ENCODE peak calls at places on chromosomes 3 and 15, in five cellular contexts. E is GM12878, I is A549, L is HL-60, A is HepG2. R is an unnamed sample.

GRCh38 chr3:126364731-126365301 is 7.6 kb upstream of the KLF15 start:
- DNase-seq in E (no peak), I (no peak), L (no peak), A (no peak), R (no peak)

GRCh38 chr3:141659821-141660597 is 78.1 kb upstream of the RNF7 start:
- DNase-seq in E (no peak), I (peak; percentile 47), L (no peak), A (no peak), R (no peak)

GRCh38 chr3:195999896-196000295 is 82.0 kb downstream of the TFRC start:
- DNase-seq in E (no peak), I (no peak), L (peak; percentile 65), A (no peak), R (no peak)

GRCh38 chr15:72249138-72249825 is 18.3 kb upstream of the PKM start:
- DNase-seq in E (no peak), I (no peak), L (no peak), A (no peak), R (no peak)

GRCh38 chr3:48789665-48790064 is 58.0 kb downstream of the PRKAR2A start:
- DNase-seq in E (no peak), I (no peak), L (no peak), A (no peak), R (no peak)

GRCh38 chr15:77975332-77976119 is 102.0 kb downstream of the TBC1D2B start:
- DNase-seq in E (no peak), I (no peak), L (no peak), A (no peak), R (no peak)

GRCh38 chr3:24867783-24868182 is 373.1 kb upstream of the THRB start:
- DNase-seq in E (no peak), I (no peak), L (no peak), A (no peak), R (no peak)

GRCh38 chr3:61687206-61687605 is 125.8 kb downstream of the PTPRG start:
- DNase-seq in E (no peak), I (no peak), L (no peak), A (peak; percentile 56), R (no peak)

GRCh38 chr3:129596194-129597086 is 10.0 kb downstream of the PLXND1 start:
- DNase-seq in E (no peak), I (no peak), L (peak; percentile 85), A (peak; percentile 91), R (no peak)

GRCh38 chr3:52830535-52831258 is at the start of gene ITIH4:
- DNase-seq in E (no peak), I (no peak), L (no peak), A (no peak), R (no peak)

GRCh38 chr3:65153850-65154512 is 466.2 kb upstream of the ADAMTS9 start:
- DNase-seq in E (no peak), I (no peak), L (no peak), A (no peak), R (no peak)

GRCh38 chr15:22948056-22948455 is 32.1 kb downstream of the CYFIP1 start:
- DNase-seq in E (no peak), I (no peak), L (no peak), A (no peak), R (no peak)

GRCh38 chr3:193816656-193817311 is 223.8 kb downstream of the OPA1 start:
- DNase-seq in E (no peak), I (no peak), L (no peak), A (no peak), R (no peak)

GRCh38 chr3:150247456-150247855 is 160.6 kb upstream of the TSC22D2 start:
- DNase-seq in E (no peak), I (no peak), L (no peak), A (no peak), R (no peak)

GRCh38 chr3:156787926-156788663 is 38.1 kb upstream of the LEKR1 start:
- DNase-seq in E (no peak), I (peak; percentile 60), L (no peak), A (no peak), R (peak; percentile 53)

GRCh38 chr15:36370735-36371115 is 208.7 kb upstream of the CDIN1 start:
- DNase-seq in E (no peak), I (no peak), L (no peak), A (peak; percentile 1), R (no peak)

GRCh38 chr3:10955694-10956453 is 36.7 kb upstream of the SLC6A1 start:
- DNase-seq in E (no peak), I (no peak), L (no peak), A (no peak), R (no peak)

GRCh38 chr3:185658504-185658912 is 72.4 kb downstream of the SENP2 start:
- DNase-seq in E (no peak), I (peak; percentile 13), L (no peak), A (peak; percentile 14), R (peak; percentile 48)

GRCh38 chr15:62883938-62884479 is 158.5 kb upstream of the TPM1 start:
- DNase-seq in E (no peak), I (no peak), L (no peak), A (no peak), R (no peak)

GRCh38 chr3:24494616-24495333 is at the start of gene THRB:
- DNase-seq in E (no peak), I (peak; percentile 68), L (no peak), A (peak; percentile 56), R (no peak)

GRCh38 chr3:85571835-85572234 is 613.0 kb downstream of the CADM2 start:
- DNase-seq in E (no peak), I (no peak), L (peak; percentile 8), A (peak; percentile 3), R (no peak)

GRCh38 chr3:66854752-66855151 is 143.4 kb upstream of the KBTBD8 start:
- DNase-seq in E (no peak), I (no peak), L (no peak), A (no peak), R (no peak)

GRCh38 chr3:52197842-52198625 is at the start of gene ALAS1:
- DNase-seq in E (peak; percentile 72), I (peak; percentile 78), L (peak; percentile 89), A (peak; percentile 82), R (peak; percentile 33)

GRCh38 chr3:189756651-189757078 is 125.5 kb downstream of the TP63 start:
- DNase-seq in E (no peak), I (no peak), L (no peak), A (no peak), R (peak; percentile 17)

GRCh38 chr3:196634851-196635250 is 4.6 kb upstream of the NRROS start:
- DNase-seq in E (no peak), I (no peak), L (no peak), A (no peak), R (no peak)

GRCh38 chr15:52080993-52081392 is 31.6 kb downstream of the BCL2L10 start:
- DNase-seq in E (no peak), I (no peak), L (no peak), A (no peak), R (no peak)

GRCh38 chr15:52080031-52080430 is 32.5 kb downstream of the BCL2L10 start:
- DNase-seq in E (no peak), I (no peak), L (no peak), A (no peak), R (no peak)

GRCh38 chr15:52078197-52078875 is 34.2 kb downstream of the BCL2L10 start:
- DNase-seq in E (no peak), I (no peak), L (no peak), A (peak; percentile 85), R (no peak)

GRCh38 chr15:52078876-52079700 is 33.5 kb downstream of the BCL2L10 start:
- DNase-seq in E (no peak), I (peak; percentile 79), L (no peak), A (peak; percentile 59), R (no peak)

DNA sequence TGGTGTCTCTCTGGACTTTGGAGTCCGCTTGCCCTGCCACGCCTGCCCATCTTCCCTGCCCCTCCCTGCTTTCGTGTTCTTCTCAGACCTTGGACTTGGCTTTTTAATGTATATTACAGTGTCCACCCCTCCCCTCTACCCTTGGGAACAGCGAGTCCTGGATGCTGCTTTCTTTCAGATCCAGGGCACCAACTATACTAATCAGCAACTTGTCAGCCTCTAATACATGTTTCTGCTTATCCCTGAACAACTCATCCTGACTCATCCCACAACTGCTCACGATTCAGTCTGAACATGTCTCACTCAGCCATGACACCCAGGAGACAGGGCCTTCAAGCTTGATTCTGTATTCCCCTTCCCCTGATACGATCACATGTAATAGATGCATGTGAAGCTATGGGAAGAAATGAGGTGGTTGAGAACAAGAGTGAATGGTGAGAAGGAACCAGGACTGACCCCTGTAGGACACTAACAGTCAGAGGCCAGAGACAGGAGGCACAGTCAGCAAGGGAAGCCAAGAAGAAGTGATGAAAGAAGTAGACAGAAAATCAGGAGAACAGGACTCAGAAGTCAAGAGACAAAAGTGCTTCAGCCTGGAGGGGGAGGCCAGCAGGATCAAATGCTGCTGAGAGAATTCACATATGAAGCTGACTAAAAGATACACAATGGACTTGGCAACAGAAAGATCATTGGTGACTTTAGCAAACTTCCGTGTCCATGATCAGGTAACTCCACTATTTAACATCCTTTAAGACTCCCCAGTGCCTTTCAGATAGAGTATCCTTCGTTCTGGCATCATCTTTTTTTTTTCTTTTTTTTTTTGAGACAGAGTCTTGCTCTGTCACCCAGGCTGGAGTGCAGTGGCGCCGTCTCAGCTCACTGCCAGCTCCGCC is 35.4 kb downstream of the BCL2L10 start:
- DNase-seq in E (peak; percentile 59), I (peak; percentile 71), L (no peak), A (peak; percentile 41), R (peak; percentile 80)
- TF ChIP-seq REST in E (no peak), I (no peak), L (no peak), A (no peak), R (no peak)

DNA sequence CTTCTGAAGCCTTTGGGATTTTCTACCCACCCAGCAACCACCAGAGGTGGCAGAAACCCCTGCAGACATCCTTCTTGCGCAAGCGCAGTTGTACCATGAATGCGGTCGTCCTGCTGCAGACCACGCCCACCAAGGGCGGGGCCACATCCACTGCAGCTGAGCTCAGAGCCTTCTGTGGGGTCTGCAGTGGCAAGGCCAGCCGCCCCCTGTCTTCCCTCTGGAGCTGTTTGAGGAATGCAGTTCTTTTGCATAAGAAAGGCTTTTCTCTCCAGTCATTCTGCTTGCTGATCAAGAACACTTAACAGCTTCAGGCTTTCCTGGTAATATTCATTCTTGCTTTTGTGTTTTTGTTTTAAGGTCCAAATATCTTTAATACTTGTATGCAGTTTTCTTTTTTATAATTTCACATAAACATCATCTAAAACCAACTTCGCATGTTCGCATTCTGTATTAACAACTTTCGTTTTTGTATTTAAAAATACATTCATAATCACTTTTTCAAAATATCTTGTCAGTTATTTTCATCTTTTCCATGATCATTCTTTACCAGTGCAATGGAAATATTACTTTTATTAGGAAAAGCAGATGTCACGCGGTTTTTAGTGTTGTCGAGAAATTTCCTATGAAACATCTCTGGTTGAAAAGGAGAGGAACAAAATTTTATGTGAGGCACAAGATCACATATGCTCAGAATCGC is 98.2 kb upstream of the SNRPN start:
- DNase-seq in E (no peak), I (no peak), L (no peak), A (no peak), R (no peak)
- TF ChIP-seq CTCF in E (no peak), I (no peak), L (no peak), A (no peak), R (no peak)

GRCh38 chr15:76151599-76151974 is 91.8 kb downstream of the TMEM266 start:
- DNase-seq in E (no peak), I (no peak), L (no peak), A (no peak), R (no peak)
- H3K27ac ChIP-seq in E (no peak overlapping the region), I (peak overlapping the region; percentile 10), L (no peak overlapping the region), A (no peak overlapping the region), R (no peak overlapping the region)

GRCh38 chr3:186932281-186933181 is 2.2 kb downstream of the ST6GAL1 start:
- DNase-seq in E (no peak), I (no peak), L (no peak), A (no peak), R (no peak)
- TF ChIP-seq REST in E (no peak), I (no peak), L (no peak), A (no peak), R (no peak)

GRCh38 chr3:1275495-1275894 is 182.7 kb downstream of the CNTN6 start:
- DNase-seq in E (no peak), I (no peak), L (no peak), A (no peak), R (no peak)
- TF ChIP-seq CTCF in E (peak; percentile 35), I (no peak), L (peak; percentile 14), A (no peak), R (peak; percentile 21)